ENCODE peak calls at places on chromosomes 12 and 14, in eight cellular contexts. C is PC-3, L is progenitor cell of endocrine pancreas, S is prostate gland, X is foreskin fibroblast, P is OCI-LY7, I is mesothelial cell of epicardium, T is AG10803. B is an unnamed sample.

GRCh38 chr12:32450363-32450762 is 51.0 kb downstream of the FGD4 start:
- DNase-seq in X (no peak), C (no peak), P (no peak), S (no peak), T (no peak), I (no peak), L (no peak), B (no peak)

GRCh38 chr14:45247427-45247826 is 5.6 kb downstream of the MIS18BP1 start:
- DNase-seq in L (no peak), P (no peak), I (no peak), X (peak), T (no peak), S (no peak), C (no peak), B (no peak)

GRCh38 chr12:77796775-77797174 is 33.9 kb upstream of the NAV3 start:
- DNase-seq in S (no peak), I (no peak), L (no peak), T (peak), P (no peak), X (peak), C (peak), B (no peak)

GRCh38 chr12:93090768-93091172 is 161.7 kb upstream of the EEA1 start:
- DNase-seq in I (no peak), T (peak), P (no peak), S (no peak), L (no peak), X (peak), C (peak), B (no peak)

GRCh38 chr12:131403676-131404075 is 307.2 kb upstream of the SFSWAP start:
- DNase-seq in T (no peak), S (no peak), X (no peak), I (no peak), C (no peak), P (no peak), L (no peak), B (no peak)

GRCh38 chr12:31369712-31370521 is 44.0 kb upstream of the SINHCAF start:
- DNase-seq in X (peak), L (no peak), C (no peak), T (peak), I (no peak), S (peak), P (no peak), B (no peak)

GRCh38 chr12:50564240-50564947 is 59.6 kb downstream of the DIP2B start:
- DNase-seq in I (no peak), T (peak), C (no peak), X (peak), L (no peak), S (no peak), P (no peak), B (no peak)

GRCh38 chr14:105665247-105665950 is 139.0 kb downstream of the TMEM121 start:
- DNase-seq in L (no peak), P (no peak), C (no peak), T (no peak), I (no peak), X (no peak), S (no peak), B (no peak)

GRCh38 chr12:11785722-11786121 is 136.2 kb downstream of the ETV6 start:
- DNase-seq in T (peak), X (peak), P (no peak), I (no peak), L (no peak), S (peak), C (no peak), B (no peak)

GRCh38 chr14:63204407-63205280 is at the start of gene RHOJ:
- DNase-seq in T (no peak), L (no peak), C (no peak), I (no peak), X (peak), S (no peak), P (no peak), B (no peak)

GRCh38 chr12:67237231-67237630 is 31.9 kb upstream of the CAND1 start:
- DNase-seq in T (no peak), P (no peak), I (no peak), C (peak), S (no peak), L (no peak), X (no peak), B (no peak)

GRCh38 chr12:110791589-110791988 is 48.9 kb upstream of the PPP1CC start:
- DNase-seq in S (no peak), P (no peak), C (no peak), L (no peak), I (no peak), T (no peak), X (no peak), B (no peak)

GRCh38 chr12:131775904-131776889 is 52.0 kb upstream of the MMP17 start:
- DNase-seq in T (no peak), X (no peak), P (peak), S (no peak), C (no peak), L (no peak), I (no peak), B (no peak)

GRCh38 chr14:71229875-71230274 is 322.6 kb downstream of the PCNX1 start:
- DNase-seq in T (no peak), S (no peak), P (no peak), I (no peak), L (no peak), C (no peak), X (no peak), B (no peak)

GRCh38 chr12:52517005-52517835 is 3.0 kb downstream of the KRT5 start:
- DNase-seq in P (no peak), T (no peak), I (no peak), S (no peak), C (no peak), L (peak), X (no peak), B (no peak)

GRCh38 chr12:31508436-31509150 is 82.3 kb downstream of the DENND5B start:
- DNase-seq in S (no peak), C (no peak), L (no peak), X (no peak), T (no peak), I (no peak), P (no peak), B (no peak)

GRCh38 chr12:7444537-7444936 is 584 bp upstream of the CD163L1 start:
- DNase-seq in S (no peak), I (no peak), X (no peak), T (no peak), P (no peak), L (no peak), C (no peak), B (no peak)

GRCh38 chr14:67567654-67568053 is 32.4 kb downstream of the PIGH start:
- DNase-seq in T (no peak), S (no peak), P (no peak), X (no peak), I (no peak), C (peak), L (no peak), B (no peak)

GRCh38 chr14:103122578-103123127 is 608 bp upstream of the TNFAIP2 start:
- DNase-seq in P (no peak), I (no peak), C (no peak), S (no peak), X (no peak), T (no peak), L (no peak), B (no peak)

GRCh38 chr12:106416273-106416672 is 58.7 kb downstream of the POLR3B start:
- DNase-seq in L (no peak), I (no peak), P (no peak), X (peak), S (no peak), C (no peak), T (peak), B (no peak)

GRCh38 chr12:68092976-68093375 is 66.6 kb downstream of the IFNG start:
- DNase-seq in L (no peak), P (no peak), I (no peak), T (no peak), X (no peak), S (no peak), C (peak), B (no peak)

GRCh38 chr14:69685716-69686115 is 74.3 kb downstream of the SUSD6 start:
- DNase-seq in C (peak), I (no peak), L (no peak), P (no peak), X (peak), T (peak), S (peak), B (no peak)

GRCh38 chr12:57092529-57092862 is 3.6 kb downstream of the NAB2 start:
- DNase-seq in C (no peak), S (no peak), P (no peak), L (no peak), T (no peak), I (no peak), X (no peak), B (no peak)

GRCh38 chr14:103899316-103899715 is 28.9 kb upstream of the TDRD9 start:
- DNase-seq in T (no peak), L (no peak), I (no peak), X (no peak), S (no peak), C (no peak), P (peak), B (no peak)

GRCh38 chr12:15634010-15634676 is 155.0 kb downstream of the EPS8 start:
- DNase-seq in S (no peak), T (peak), C (no peak), X (peak), I (no peak), L (no peak), P (no peak), B (no peak)

GRCh38 chr12:124392271-124392990 is 97.5 kb downstream of the RFLNA start:
- DNase-seq in L (no peak), P (peak), X (peak), S (no peak), I (no peak), C (no peak), T (no peak), B (peak)

GRCh38 chr14:41899416-41899815 is 292.7 kb downstream of the LRFN5 start:
- DNase-seq in C (peak), L (no peak), I (no peak), S (no peak), X (peak), P (no peak), T (peak), B (no peak)

GRCh38 chr12:68290126-68290525 is 36.7 kb upstream of the IL22 start:
- DNase-seq in X (no peak), I (no peak), P (no peak), S (no peak), T (no peak), L (no peak), C (no peak), B (no peak)

GRCh38 chr12:49874142-49874897 is 29.4 kb downstream of the FAIM2 start:
- DNase-seq in C (no peak), S (no peak), L (no peak), P (no peak), X (peak), T (no peak), I (no peak), B (peak)

GRCh38 chr12:45434094-45434493 is 218.2 kb downstream of the ANO6 start:
- DNase-seq in S (no peak), X (no peak), I (no peak), C (no peak), P (no peak), L (no peak), T (no peak), B (no peak)

GRCh38 chr12:1907652-1908611 is 10.5 kb downstream of the CACNA2D4 start:
- DNase-seq in S (no peak), C (peak), P (no peak), X (peak), T (no peak), I (no peak), L (peak), B (no peak)

GRCh38 chr14:44901696-44902095 is 60.1 kb downstream of the KLHL28 start:
- DNase-seq in I (no peak), X (no peak), C (no peak), T (no peak), L (no peak), S (no peak), P (no peak), B (no peak)

GRCh38 chr12:57127710-57128518 is at the start of gene LRP1:
- DNase-seq in T (peak), C (peak), X (peak), S (peak), P (peak), L (peak), I (peak), B (peak)

GRCh38 chr12:57111046-57111698 is at the start of gene STAT6:
- DNase-seq in T (peak), L (no peak), I (no peak), S (peak), X (peak), P (peak), C (peak), B (peak)

GRCh38 chr14:68890173-68890931 is 88.8 kb downstream of the ACTN1 start:
- DNase-seq in S (no peak), T (no peak), L (no peak), X (no peak), I (no peak), C (no peak), P (no peak), B (no peak)

GRCh38 chr12:121300083-121300819 is 3.7 kb upstream of the CAMKK2 start:
- DNase-seq in P (no peak), C (no peak), I (no peak), T (no peak), X (no peak), S (peak), L (no peak), B (no peak)

GRCh38 chr12:101172316-101172715 is 37.7 kb downstream of the SLC5A8 start:
- DNase-seq in S (no peak), L (no peak), X (peak), T (peak), C (no peak), P (peak), I (no peak), B (no peak)

DNA sequence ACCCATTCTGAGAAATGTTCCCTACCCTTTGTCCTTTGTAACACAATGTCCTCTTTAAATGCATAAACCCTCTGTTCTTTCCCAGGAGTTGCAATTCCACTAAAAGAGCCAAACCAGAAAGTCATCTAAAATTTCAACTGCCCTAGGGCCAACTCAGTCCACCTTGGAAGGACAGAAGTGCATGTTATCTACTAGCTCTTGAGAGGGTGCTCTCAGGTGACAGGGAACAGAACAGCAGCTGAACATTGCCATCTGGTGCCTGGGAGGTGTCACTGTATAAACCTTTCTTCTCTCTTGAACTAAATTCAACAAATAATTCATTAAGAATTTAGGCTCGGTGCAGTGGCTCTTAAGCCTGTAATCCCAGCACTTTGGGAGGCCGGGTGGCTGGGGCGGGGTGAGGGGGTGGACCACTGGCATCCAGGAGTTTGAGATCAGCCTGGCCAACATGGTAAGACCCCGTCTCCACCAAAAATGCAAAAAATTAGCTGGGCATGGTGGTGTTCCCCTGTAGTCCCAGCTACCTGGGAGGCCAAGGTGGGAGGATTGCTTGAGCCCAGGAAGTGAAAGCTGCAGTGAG is 10.3 kb upstream of the FERMT2 start:
- DNase-seq in T (peak), L (no peak), S (peak), P (peak), I (no peak), X (peak), C (peak), B (no peak)
- TF ChIP-seq CTCF in T (peak), L (peak), S (no peak), P (peak), I (no peak), X (peak), C (peak), B (peak)

DNA sequence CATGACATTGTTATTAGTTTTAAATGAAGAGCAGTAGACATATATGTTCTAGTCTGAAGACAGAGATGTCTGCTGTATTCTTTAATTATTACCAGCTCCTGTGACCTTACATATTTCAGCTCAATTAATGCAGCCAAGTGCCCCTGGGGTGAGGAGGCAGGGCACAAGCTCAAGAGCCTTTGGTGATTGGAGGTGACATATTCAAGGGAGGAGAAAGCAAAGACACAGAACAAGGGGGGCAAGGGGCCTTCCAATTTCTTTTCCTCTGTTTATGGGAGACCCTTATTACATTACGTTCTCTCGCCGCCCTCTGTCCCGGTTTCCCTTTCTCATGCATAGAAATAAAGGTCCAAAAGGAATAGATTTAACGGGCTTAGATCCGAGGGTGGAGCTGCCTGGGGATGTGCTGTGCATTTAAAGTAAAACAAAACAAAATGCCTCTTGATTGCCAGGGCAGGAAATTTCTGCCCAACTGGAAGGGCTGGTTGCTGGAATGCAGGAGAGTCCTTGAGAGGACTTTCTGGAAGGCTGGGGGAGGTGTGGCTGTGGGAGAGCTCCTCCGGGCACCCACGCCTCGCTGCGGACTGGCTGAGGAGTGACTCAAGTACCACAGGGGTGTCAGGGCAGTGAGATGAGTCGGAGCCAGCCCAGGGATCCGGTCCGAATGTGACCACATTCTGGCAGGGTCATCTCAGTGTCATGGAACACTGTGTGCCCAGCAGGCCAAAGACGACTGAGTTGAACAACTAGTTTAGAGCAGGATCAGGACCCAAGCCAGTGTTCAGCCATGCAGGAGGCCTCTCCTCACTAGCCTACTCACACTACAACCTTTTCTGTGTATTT is 32.1 kb upstream of the GSG1 start:
- DNase-seq in X (peak), I (peak), S (peak), T (peak), C (peak), P (no peak), L (no peak), B (no peak)
- TF ChIP-seq CTCF in X (no peak), I (no peak), S (no peak), T (peak), C (peak), P (no peak), L (no peak), B (no peak)

DNA sequence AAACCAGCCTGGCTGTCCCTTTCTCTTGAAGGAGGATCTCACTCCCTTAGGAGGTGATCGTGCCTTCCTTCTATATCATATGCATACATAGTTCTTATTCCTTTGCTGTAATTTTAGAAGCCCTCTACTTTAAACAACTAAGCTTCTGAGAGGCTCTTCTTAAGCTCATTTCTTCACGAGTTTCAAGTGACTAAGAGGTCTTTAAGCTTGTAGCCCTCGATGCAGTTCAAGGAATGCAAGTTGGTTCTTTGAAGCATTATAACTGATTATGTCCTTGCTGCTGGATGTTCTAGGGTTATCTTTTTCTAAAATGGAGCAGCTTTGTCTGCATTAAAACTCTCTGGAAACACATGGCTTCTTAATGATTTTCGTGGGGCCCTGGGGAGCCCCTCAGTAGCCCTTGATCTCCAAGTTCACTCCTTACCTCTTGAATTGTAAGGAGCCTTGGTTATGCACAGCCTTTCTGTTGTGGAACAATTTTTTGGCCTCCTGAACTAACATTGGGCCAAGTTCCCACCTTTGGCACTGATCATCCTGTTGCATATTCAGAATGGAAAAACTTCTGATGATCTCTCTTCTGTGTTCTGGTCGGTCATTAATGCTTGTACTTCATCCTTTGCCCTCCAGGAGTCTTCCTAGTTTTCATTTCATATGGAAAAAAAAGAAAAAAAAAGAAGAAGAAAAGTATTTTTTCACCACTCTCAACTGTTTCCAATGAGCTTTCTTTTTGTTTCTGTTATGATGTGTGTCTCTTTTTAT is 12.6 kb downstream of the RASSF8 start:
- DNase-seq in S (no peak), P (no peak), C (no peak), L (no peak), T (no peak), I (no peak), X (peak), B (no peak)
- TF ChIP-seq CTCF in S (no peak), P (no peak), C (peak), L (peak), T (peak), I (peak), X (no peak), B (no peak)

GRCh38 chr12:94200069-94200468 is 51.7 kb downstream of the PLXNC1 start:
- DNase-seq in P (no peak), T (no peak), C (no peak), S (no peak), X (no peak), L (no peak), I (no peak), B (no peak)

GRCh38 chr12:94200695-94201094 is 52.3 kb downstream of the PLXNC1 start:
- DNase-seq in S (no peak), P (no peak), I (no peak), T (no peak), X (no peak), C (no peak), L (no peak), B (no peak)

GRCh38 chr12:94195483-94195882 is 47.1 kb downstream of the PLXNC1 start:
- DNase-seq in T (no peak), X (no peak), L (no peak), P (no peak), I (no peak), C (no peak), S (no peak), B (no peak)

GRCh38 chr12:94198469-94198868 is 50.1 kb downstream of the PLXNC1 start:
- DNase-seq in T (no peak), P (no peak), S (no peak), X (no peak), C (no peak), I (no peak), L (no peak), B (no peak)

GRCh38 chr12:94198872-94199271 is 50.5 kb downstream of the PLXNC1 start:
- DNase-seq in S (no peak), L (no peak), T (no peak), C (no peak), I (no peak), P (no peak), X (no peak), B (no peak)
- TF ChIP-seq CTCF in S (no peak), L (no peak), T (no peak), C (peak), I (no peak), P (peak), X (no peak), B (no peak)

GRCh38 chr12:64469455-64470142 is 17.7 kb downstream of the TBK1 start:
- DNase-seq in X (no peak), C (no peak), L (no peak), P (no peak), S (no peak), T (peak), I (no peak), B (no peak)
- TF ChIP-seq CTCF in X (no peak), C (no peak), L (no peak), P (no peak), S (no peak), T (no peak), I (no peak), B (no peak)

B was measured in CD14-positive monocyte.